ENCODE peak calls at places on chromosomes 1 and 21, in eight cellular contexts. Q is AG20443; V is EL; F is HuH-7.5; B is activated naive CD4-positive, alpha-beta T cell; H is KG1; C is CD4-positive, alpha-beta T cell; U is type B pancreatic cell. Z is an unnamed sample.

GRCh38 chr1:171817511-171818265 is 23.6 kb upstream of the DNM3 start:
- DNase-seq in C (peak), Q (peak), F (no peak), B (no peak), V (peak), U (no peak), H (no peak), Z (peak)

GRCh38 chr21:45592208-45592619 is 50.0 kb upstream of the SLC19A1 start:
- DNase-seq in B (no peak), C (peak), U (no peak), Q (no peak), F (no peak), V (no peak), H (no peak), Z (no peak)

GRCh38 chr1:50976890-50977574 is 7.0 kb downstream of the CDKN2C start:
- DNase-seq in Q (peak), F (peak), H (peak), B (no peak), C (no peak), V (peak), U (no peak), Z (peak)

GRCh38 chr1:242219298-242219901 is 220.5 kb upstream of the MAP1LC3C start:
- DNase-seq in C (no peak), V (no peak), H (no peak), U (no peak), F (no peak), Q (no peak), B (no peak), Z (no peak)

GRCh38 chr1:111412839-111413238 is 14.7 kb downstream of the OVGP1 start:
- DNase-seq in V (no peak), C (no peak), Q (no peak), U (no peak), F (no peak), H (no peak), B (no peak), Z (no peak)

GRCh38 chr1:91059157-91059556 is 37.3 kb upstream of the ZNF644 start:
- DNase-seq in U (no peak), V (no peak), H (no peak), C (no peak), Q (no peak), F (no peak), B (no peak), Z (no peak)

GRCh38 chr1:31579374-31579773 is 3.1 kb downstream of the TINAGL1 start:
- DNase-seq in V (no peak), F (no peak), U (no peak), H (no peak), B (no peak), C (no peak), Q (peak), Z (no peak)

GRCh38 chr1:232900818-232901217 is 49.6 kb upstream of the NTPCR start:
- DNase-seq in C (no peak), Q (no peak), F (no peak), H (no peak), V (no peak), U (no peak), B (no peak), Z (no peak)

GRCh38 chr1:54517536-54517935 is 30.5 kb upstream of the ACOT11 start:
- DNase-seq in Q (no peak), F (no peak), H (no peak), U (no peak), C (no peak), V (no peak), B (no peak), Z (peak)

GRCh38 chr1:198837276-198838021 is 198.6 kb downstream of the PTPRC start:
- DNase-seq in B (no peak), U (no peak), Q (no peak), F (no peak), C (no peak), V (no peak), H (no peak), Z (no peak)

GRCh38 chr1:11059166-11059989 is 440 bp downstream of the SRM start:
- DNase-seq in Q (no peak), F (peak), U (no peak), V (no peak), H (no peak), B (no peak), C (no peak), Z (no peak)

GRCh38 chr1:161080391-161081150 is 8.8 kb downstream of the NECTIN4 start:
- DNase-seq in V (peak), C (no peak), U (no peak), H (no peak), Q (peak), F (no peak), B (no peak), Z (no peak)

GRCh38 chr21:36628096-36628495 is 70.8 kb upstream of the SIM2 start:
- DNase-seq in F (no peak), Q (no peak), B (no peak), V (no peak), H (no peak), U (no peak), C (no peak), Z (no peak)

GRCh38 chr1:197902131-197902453 is 338 bp upstream of the C1orf53 start:
- DNase-seq in V (no peak), C (no peak), B (no peak), U (no peak), Q (no peak), F (no peak), H (peak), Z (no peak)

GRCh38 chr21:41367598-41368360 is 6.0 kb downstream of the MX2 start:
- DNase-seq in V (no peak), Q (no peak), U (no peak), F (no peak), H (no peak), B (no peak), C (no peak), Z (no peak)

GRCh38 chr1:71157151-71157550 is 76.3 kb upstream of the ZRANB2 start:
- DNase-seq in B (no peak), H (no peak), Q (no peak), F (no peak), C (no peak), U (no peak), V (no peak), Z (no peak)

GRCh38 chr21:35048706-35049617 is at the start of gene RUNX1:
- DNase-seq in U (no peak), V (peak), B (peak), F (no peak), Q (peak), H (peak), C (peak), Z (peak)